ENCODE peak calls at places on chromosomes 11 and 22, in four cellular contexts. O, N, Y and Z are unnamed samples.

GRCh38 chr11:64378335-64378884 is 19.4 kb downstream of the RPS6KA4 start:
- DNase-seq in N (no peak), Y (no peak), O (no peak), Z (no peak)

GRCh38 chr11:119793335-119793984 is 64.5 kb upstream of the NECTIN1 start:
- DNase-seq in O (no peak), Y (no peak), N (no peak), Z (no peak)

GRCh38 chr11:96964661-96965060 is 574.8 kb downstream of the JRKL start:
- DNase-seq in O (no peak), Y (no peak), N (peak), Z (no peak)

GRCh38 chr22:18987765-18988164 is 51.7 kb upstream of the PRODH start:
- DNase-seq in Y (peak), N (peak), O (no peak), Z (no peak)

GRCh38 chr11:27371490-27371889 is 8.5 kb upstream of the CCDC34 start:
- DNase-seq in Y (no peak), O (no peak), N (no peak), Z (no peak)

GRCh38 chr11:47394322-47395224 is 13.8 kb upstream of the SLC39A13 start:
- DNase-seq in O (no peak), Y (peak), N (peak), Z (peak)

GRCh38 chr22:28984482-28985158 is 77.0 kb downstream of the C22orf31 start:
- DNase-seq in Y (no peak), N (no peak), O (no peak), Z (no peak)

GRCh38 chr11:59898652-59899051 is 20.1 kb downstream of the OOSP3 start:
- DNase-seq in Y (no peak), O (no peak), N (no peak), Z (no peak)

GRCh38 chr11:114790910-114791309 is 112.6 kb downstream of the NXPE2 start:
- DNase-seq in O (no peak), N (no peak), Y (no peak), Z (no peak)

GRCh38 chr11:36454991-36455611 is 55.0 kb downstream of the TRAF6 start:
- DNase-seq in Y (no peak), N (no peak), O (no peak), Z (no peak)

GRCh38 chr22:35376728-35377472 is 4.0 kb upstream of the HMOX1 start:
- DNase-seq in Y (peak), N (peak), O (peak), Z (peak)

GRCh38 chr11:606245-606644 is 9.5 kb downstream of the IRF7 start:
- DNase-seq in O (no peak), Y (no peak), N (no peak), Z (no peak)

GRCh38 chr11:71364176-71364671 is 84.0 kb downstream of the DHCR7 start:
- DNase-seq in Y (no peak), N (no peak), O (no peak), Z (no peak)

GRCh38 chr11:97937501-97937900 is 1083.2 kb upstream of the CNTN5 start:
- DNase-seq in N (no peak), O (no peak), Y (peak), Z (no peak)

GRCh38 chr11:6481924-6482275 is 599 bp downstream of the TIMM10B start:
- DNase-seq in O (no peak), Y (no peak), N (no peak), Z (no peak)

GRCh38 chr22:35731321-35731720 is 13.6 kb downstream of the APOL5 start:
- DNase-seq in N (no peak), O (no peak), Y (no peak), Z (no peak)

GRCh38 chr11:110081462-110082233 is 11.5 kb upstream of the ZC3H12C start:
- DNase-seq in O (no peak), N (no peak), Y (no peak), Z (no peak)

GRCh38 chr11:105636496-105636895 is 26.6 kb downstream of the GRIA4 start:
- DNase-seq in O (no peak), Y (no peak), N (no peak), Z (no peak)

GRCh38 chr11:97742717-97743116 is 1278.0 kb upstream of the CNTN5 start:
- DNase-seq in Y (no peak), N (no peak), O (no peak), Z (no peak)

GRCh38 chr11:128521697-128522062 is 65.7 kb downstream of the ETS1 start:
- DNase-seq in Y (no peak), N (no peak), O (no peak), Z (no peak)

GRCh38 chr11:124277809-124278208 is 21.6 kb downstream of the OR8G5 start:
- DNase-seq in O (no peak), Y (no peak), N (peak), Z (no peak)

GRCh38 chr22:47734511-47734910 is 972.1 kb downstream of the TBC1D22A start:
- DNase-seq in Y (no peak), N (no peak), O (no peak), Z (no peak)

GRCh38 chr22:36331912-36332622 is 55.7 kb downstream of the MYH9 start:
- DNase-seq in O (peak), Y (no peak), N (peak), Z (no peak)

GRCh38 chr11:2827792-2828191 is 57.8 kb downstream of the CDKN1C start:
- DNase-seq in O (no peak), N (no peak), Y (no peak), Z (no peak)

GRCh38 chr11:129155745-129156144 is 36.4 kb downstream of the ARHGAP32 start:
- DNase-seq in O (no peak), N (no peak), Y (no peak), Z (no peak)

GRCh38 chr22:38289583-38290082 is 16.8 kb upstream of the TMEM184B start:
- DNase-seq in Y (no peak), N (peak), O (no peak), Z (no peak)

GRCh38 chr22:38286915-38287669 is 14.3 kb upstream of the TMEM184B start:
- DNase-seq in N (no peak), O (no peak), Y (no peak), Z (no peak)

GRCh38 chr22:38291201-38291777 is 18.5 kb upstream of the TMEM184B start:
- DNase-seq in N (no peak), O (no peak), Y (no peak), Z (no peak)

GRCh38 chr22:38292694-38293093 is 19.9 kb upstream of the TMEM184B start:
- DNase-seq in N (peak), Y (no peak), O (no peak), Z (no peak)

DNA sequence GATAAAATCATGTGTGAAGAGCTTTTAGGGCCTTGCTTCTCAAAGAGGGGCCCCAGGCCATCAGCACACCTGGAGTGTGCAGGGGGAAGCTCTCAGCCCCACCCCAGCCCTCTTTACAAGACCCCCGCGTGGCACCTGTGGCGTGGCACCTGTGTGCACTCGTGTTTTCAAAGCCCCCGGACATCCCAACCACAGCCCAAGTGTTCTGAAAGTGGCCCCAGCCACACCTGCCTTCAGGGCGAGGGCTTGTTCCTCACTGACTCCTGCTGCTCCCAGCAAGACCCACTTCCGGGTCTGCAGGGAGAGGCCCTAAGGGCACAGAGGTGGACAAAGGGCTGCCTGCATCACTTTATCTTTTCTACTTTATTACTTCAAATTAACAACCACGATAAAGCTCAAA is 17.5 kb upstream of the TMEM184B start:
- DNase-seq in N (peak), O (no peak), Y (no peak), Z (no peak)
- TF ChIP-seq POLR2AphosphoS5 in N (no peak), O (no peak), Y (no peak), Z (no peak)

GRCh38 chr11:45211732-45212131 is 65.3 kb downstream of the PRDM11 start:
- DNase-seq in O (no peak), Y (no peak), N (no peak), Z (no peak)

GRCh38 chr11:45213316-45213665 is 66.9 kb downstream of the PRDM11 start:
- DNase-seq in Y (no peak), O (no peak), N (no peak), Z (no peak)

GRCh38 chr11:45210846-45211245 is 64.4 kb downstream of the PRDM11 start:
- DNase-seq in Y (no peak), O (no peak), N (no peak), Z (no peak)

GRCh38 chr11:45213717-45214116 is 67.3 kb downstream of the PRDM11 start:
- DNase-seq in N (no peak), Y (no peak), O (no peak), Z (no peak)

GRCh38 chr11:45212566-45213315 is 66.3 kb downstream of the PRDM11 start:
- DNase-seq in N (no peak), Y (peak), O (no peak), Z (no peak)
- TF ChIP-seq SPI1 in N (no peak), Y (no peak), O (no peak), Z (no peak)

GRCh38 chr22:24420072-24420976 is 7.1 kb upstream of the ADORA2A start:
- DNase-seq in O (no peak), N (no peak), Y (no peak), Z (no peak)

GRCh38 chr22:24422078-24422665 is 5.2 kb upstream of the ADORA2A start:
- DNase-seq in Y (no peak), O (no peak), N (no peak), Z (no peak)

GRCh38 chr22:24419480-24419860 is 7.9 kb upstream of the ADORA2A start:
- DNase-seq in Y (no peak), N (no peak), O (no peak), Z (no peak)

GRCh38 chr22:24421428-24421931 is 5.9 kb upstream of the ADORA2A start:
- DNase-seq in Y (peak), O (no peak), N (peak), Z (peak)

GRCh38 chr22:24420977-24421343 is 6.4 kb upstream of the ADORA2A start:
- DNase-seq in O (no peak), Y (no peak), N (no peak), Z (no peak)
- TF ChIP-seq POLR2AphosphoS5 in O (no peak), Y (no peak), N (no peak), Z (no peak)

GRCh38 chr11:79439893-79440450 is 858 bp downstream of the TENM4 start:
- DNase-seq in O (no peak), Y (no peak), N (no peak), Z (no peak)
- TF ChIP-seq SPI1 in O (no peak), Y (no peak), N (no peak), Z (no peak)

DNA sequence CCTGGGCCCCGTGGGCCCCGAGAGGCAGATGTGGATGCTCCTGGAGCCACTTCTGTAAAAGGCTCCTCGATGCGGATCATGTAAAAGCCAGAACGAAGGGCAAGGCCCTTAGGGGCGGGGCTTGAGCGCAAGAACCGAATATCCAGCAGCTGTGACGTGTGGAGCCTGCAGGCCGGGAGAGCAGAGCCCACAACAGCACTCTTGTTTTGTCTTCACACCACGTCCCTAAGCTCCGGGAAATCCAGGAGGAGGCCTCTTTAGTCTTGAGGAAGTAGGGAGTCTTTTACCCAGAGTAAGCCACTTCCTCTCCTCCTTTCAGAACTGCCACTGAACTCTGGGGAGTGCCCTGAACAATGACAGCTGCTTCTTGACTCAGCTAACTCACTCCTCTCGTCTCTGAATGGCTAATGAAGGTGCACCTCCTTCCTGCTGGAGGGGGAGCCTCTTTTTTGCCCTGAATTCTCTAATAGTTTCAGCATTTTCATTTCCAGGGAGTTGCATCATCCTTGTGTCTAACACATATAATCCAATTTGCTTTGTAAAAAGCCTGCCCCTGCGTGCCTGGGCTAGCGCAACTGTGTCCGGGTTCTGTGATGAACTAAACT is 12.5 kb downstream of the L3MBTL2 start:
- DNase-seq in N (peak), O (no peak), Y (no peak), Z (peak)
- TF ChIP-seq POLR2AphosphoS5 in N (no peak), O (peak), Y (no peak), Z (no peak)

GRCh38 chr11:8329961-8330361 is 66.3 kb upstream of the LMO1 start:
- DNase-seq in Y (no peak), O (no peak), N (no peak), Z (no peak)
- TF ChIP-seq SPI1 in Y (no peak), O (no peak), N (no peak), Z (no peak)

GRCh38 chr11:65440831-65441499 is 18.4 kb downstream of the NEAT1 start:
- DNase-seq in N (no peak), Y (no peak), O (peak), Z (no peak)
- TF ChIP-seq POLR2AphosphoS5 in N (peak), Y (peak), O (peak), Z (peak)

GRCh38 chr11:111305403-111305802 is 7.1 kb downstream of the POU2AF3 start:
- DNase-seq in Y (no peak), N (no peak), O (no peak), Z (no peak)

GRCh38 chr11:111301004-111301839 is 2.9 kb downstream of the POU2AF3 start:
- DNase-seq in N (no peak), O (no peak), Y (no peak), Z (no peak)

GRCh38 chr11:111302298-111302697 is 4.0 kb downstream of the POU2AF3 start:
- DNase-seq in N (no peak), O (no peak), Y (no peak), Z (no peak)

GRCh38 chr11:111301840-111302113 is 3.4 kb downstream of the POU2AF3 start:
- DNase-seq in O (no peak), N (no peak), Y (no peak), Z (no peak)

DNA sequence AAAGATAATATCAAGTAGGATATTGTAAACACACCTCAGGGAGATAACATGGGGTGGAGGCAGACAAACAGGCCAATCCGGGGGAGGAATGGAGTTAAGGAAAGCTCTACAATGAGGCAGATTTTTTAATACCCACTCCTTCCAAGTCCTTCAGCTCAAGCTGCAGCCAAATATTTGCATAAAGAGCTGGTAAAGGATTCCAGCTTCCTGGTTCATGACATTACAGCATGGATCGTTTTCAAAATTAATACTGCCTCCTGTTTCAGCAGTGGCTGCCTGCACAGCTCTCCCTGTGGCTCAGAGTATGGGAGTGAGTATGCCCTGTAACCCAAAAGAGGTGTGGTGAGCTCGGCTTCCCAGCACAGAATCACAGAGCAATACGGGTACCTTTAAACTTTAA is 5.1 kb downstream of the POU2AF3 start:
- DNase-seq in Y (no peak), O (no peak), N (no peak), Z (no peak)
- TF ChIP-seq SPI1 in Y (no peak), O (no peak), N (no peak), Z (no peak)

DNA sequence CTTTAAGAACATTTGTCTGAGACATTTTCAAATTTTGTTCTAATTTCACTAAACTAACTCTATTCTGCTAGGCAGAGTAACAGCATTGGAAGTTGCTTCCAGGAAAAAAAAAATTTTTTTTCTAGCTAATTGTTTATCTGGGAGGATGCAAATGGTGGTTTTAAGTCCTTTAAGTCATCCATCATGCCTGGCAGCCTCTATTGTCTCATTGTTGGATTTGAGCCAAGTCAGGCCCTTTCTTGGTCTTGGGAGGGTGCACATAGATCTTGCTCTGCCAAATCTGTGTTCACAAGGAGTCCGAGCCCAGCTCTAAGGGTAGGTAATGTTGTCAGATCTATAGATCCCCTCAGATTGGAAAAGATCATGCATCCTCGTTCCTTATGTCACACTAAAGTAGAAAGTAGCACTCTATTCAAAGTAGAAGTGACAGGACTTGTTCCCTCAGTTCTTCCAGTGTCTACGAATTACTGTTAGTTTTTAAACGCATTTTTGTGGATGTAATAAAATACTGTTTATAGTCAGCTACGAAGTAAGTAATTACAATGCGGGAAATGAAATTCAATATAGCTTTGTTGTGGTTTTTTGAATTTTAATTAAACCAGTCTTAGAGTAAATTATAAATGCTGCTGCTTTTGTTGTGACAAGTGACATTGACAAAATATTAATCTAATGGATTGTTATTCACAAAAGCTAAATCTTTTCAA is 166.0 kb upstream of the RASSF10 start:
- DNase-seq in N (no peak), O (no peak), Y (peak), Z (no peak)
- TF ChIP-seq POLR2AphosphoS5 in N (no peak), O (no peak), Y (peak), Z (no peak)